ENCODE peak calls at places on chromosomes 16 and 17, in seven cellular contexts. U, T, C, D, K, H and J are unnamed samples.

GRCh38 chr17:61314368-61315078 is 85.1 kb upstream of the TBX2 start:
- DNase-seq in H (peak), K (peak), U (no peak), C (no peak), D (peak), T (peak), J (peak)

GRCh38 chr17:57902117-57902799 is 52.4 kb upstream of the MRPS23 start:
- DNase-seq in H (no peak), U (no peak), T (no peak), D (no peak), C (no peak), K (no peak), J (no peak)

GRCh38 chr17:79388556-79389295 is 222.1 kb downstream of the RBFOX3 start:
- DNase-seq in H (peak), K (peak), D (peak), U (no peak), C (peak), T (peak), J (peak)

GRCh38 chr17:7703584-7704574 is 1.1 kb upstream of the EFNB3 start:
- DNase-seq in T (no peak), D (peak), K (no peak), C (no peak), H (no peak), U (no peak), J (peak)

GRCh38 chr16:24524855-24525652 is 14.3 kb upstream of the RBBP6 start:
- DNase-seq in K (no peak), C (no peak), U (no peak), T (no peak), D (no peak), H (no peak), J (no peak)

GRCh38 chr17:59785091-59785799 is 77.8 kb downstream of the VMP1 start:
- DNase-seq in H (no peak), K (no peak), D (no peak), T (no peak), U (no peak), C (peak), J (peak)

GRCh38 chr17:29241015-29241963 is 5.4 kb upstream of the CRYBA1 start:
- DNase-seq in C (peak), K (peak), T (no peak), D (peak), H (peak), U (no peak), J (peak)

GRCh38 chr17:80990921-80991644 is 558 bp upstream of the CHMP6 start:
- DNase-seq in H (no peak), U (no peak), K (no peak), D (no peak), C (no peak), T (no peak), J (no peak)

GRCh38 chr16:89343501-89344291 is 126.2 kb downstream of the ZNF778 start:
- DNase-seq in U (no peak), H (peak), T (no peak), K (no peak), C (peak), D (no peak), J (peak)

GRCh38 chr16:89171216-89172170 is at the start of gene CDH15:
- DNase-seq in C (peak), T (peak), D (peak), U (no peak), K (peak), H (peak), J (peak)

GRCh38 chr17:19346351-19347255 is 15.9 kb downstream of the B9D1 start:
- DNase-seq in T (peak), H (peak), C (peak), D (no peak), U (no peak), K (peak), J (peak)

GRCh38 chr16:75565640-75566039 is 539 bp upstream of the GABARAPL2 start:
- DNase-seq in U (no peak), D (peak), K (no peak), C (peak), H (no peak), T (no peak), J (no peak)

GRCh38 chr16:12096828-12097522 is 120.4 kb downstream of the SNX29 start:
- DNase-seq in C (no peak), D (no peak), U (no peak), K (no peak), H (no peak), T (no peak), J (no peak)

GRCh38 chr17:79528592-79529125 is 82.2 kb downstream of the RBFOX3 start:
- DNase-seq in D (no peak), C (no peak), K (no peak), H (no peak), T (no peak), U (no peak), J (no peak)

GRCh38 chr16:22092143-22092933 is at the start of gene VWA3A:
- DNase-seq in H (peak), U (no peak), T (no peak), K (no peak), D (peak), C (no peak), J (peak)

GRCh38 chr17:54813896-54814295 is 86.8 kb upstream of the TOM1L1 start:
- DNase-seq in K (no peak), H (no peak), D (no peak), U (no peak), C (no peak), T (no peak), J (no peak)

GRCh38 chr16:50309527-50310307 is 43.4 kb downstream of the ADCY7 start:
- DNase-seq in U (peak), C (no peak), D (no peak), T (no peak), H (no peak), K (no peak), J (no peak)

GRCh38 chr17:35022536-35023063 is 40.9 kb downstream of the RFFL start:
- DNase-seq in T (peak), K (peak), C (peak), H (peak), U (no peak), D (peak), J (peak)

GRCh38 chr17:1159781-1160180 is 20.0 kb downstream of the ABR start:
- DNase-seq in H (no peak), T (no peak), U (no peak), D (no peak), K (no peak), C (no peak), J (no peak)

GRCh38 chr17:78125976-78126894 is 2.3 kb downstream of the TMC6 start:
- DNase-seq in T (peak), U (no peak), H (no peak), K (no peak), D (no peak), C (no peak), J (no peak)

GRCh38 chr17:40664582-40665333 is at the start of gene KRT222:
- DNase-seq in K (no peak), U (no peak), T (no peak), D (peak), H (no peak), C (no peak), J (no peak)

GRCh38 chr17:50459756-50460155 is 8.9 kb downstream of the CHAD start:
- DNase-seq in C (no peak), T (no peak), H (no peak), U (no peak), D (no peak), K (no peak), J (no peak)

GRCh38 chr16:78127130-78127529 is 27.7 kb downstream of the WWOX start:
- DNase-seq in C (no peak), T (no peak), H (peak), D (no peak), U (no peak), K (no peak), J (peak)

GRCh38 chr17:82752371-82753200 is 721 bp downstream of the TBCD start:
- DNase-seq in D (peak), C (no peak), K (no peak), H (no peak), T (peak), U (no peak), J (peak)

GRCh38 chr16:19705843-19706242 is 12.2 kb downstream of the KNOP1 start:
- DNase-seq in C (no peak), U (no peak), D (no peak), T (no peak), H (no peak), K (no peak), J (no peak)

GRCh38 chr17:20241855-20242254 is 225.5 kb downstream of the LGALS9B start:
- DNase-seq in D (no peak), U (no peak), H (no peak), T (no peak), C (no peak), K (no peak), J (no peak)

GRCh38 chr16:72832640-72833039 is 215.3 kb downstream of the ZFHX3 start:
- DNase-seq in K (peak), T (peak), D (peak), C (peak), U (no peak), H (peak), J (peak)

GRCh38 chr17:57453841-57454240 is 197.5 kb downstream of the MSI2 start:
- DNase-seq in U (no peak), C (no peak), K (no peak), D (no peak), T (no peak), H (no peak), J (no peak)

GRCh38 chr17:10022416-10022815 is 117.3 kb upstream of the RCVRN start:
- DNase-seq in U (no peak), H (no peak), C (no peak), T (no peak), K (peak), D (no peak), J (no peak)

GRCh38 chr16:66275795-66276428 is 90.6 kb upstream of the CDH5 start:
- DNase-seq in K (no peak), U (peak), T (no peak), H (peak), D (peak), C (peak), J (peak)

GRCh38 chr16:66478733-66479511 is 51.8 kb downstream of the BEAN1 start:
- DNase-seq in H (peak), T (peak), D (peak), C (peak), K (peak), U (no peak), J (peak)

GRCh38 chr17:17993852-17994251 is 21.2 kb downstream of the DRC3 start:
- DNase-seq in T (no peak), K (no peak), C (no peak), H (no peak), D (no peak), U (no peak), J (no peak)

GRCh38 chr17:33901085-33901484 is 354.0 kb upstream of the CCL2 start:
- DNase-seq in H (no peak), C (no peak), T (no peak), U (no peak), K (no peak), D (no peak), J (no peak)

GRCh38 chr17:7559307-7560171 is 989 bp downstream of the TNFSF13 start:
- DNase-seq in K (no peak), D (peak), T (no peak), U (no peak), H (no peak), C (no peak), J (no peak)

GRCh38 chr16:87780385-87780989 is 14.7 kb upstream of the KLHDC4 start:
- DNase-seq in T (no peak), D (peak), C (no peak), H (peak), K (no peak), U (no peak), J (peak)

GRCh38 chr16:87778830-87779579 is 13.2 kb upstream of the KLHDC4 start:
- DNase-seq in H (peak), U (no peak), T (peak), C (peak), D (peak), K (peak), J (peak)

DNA sequence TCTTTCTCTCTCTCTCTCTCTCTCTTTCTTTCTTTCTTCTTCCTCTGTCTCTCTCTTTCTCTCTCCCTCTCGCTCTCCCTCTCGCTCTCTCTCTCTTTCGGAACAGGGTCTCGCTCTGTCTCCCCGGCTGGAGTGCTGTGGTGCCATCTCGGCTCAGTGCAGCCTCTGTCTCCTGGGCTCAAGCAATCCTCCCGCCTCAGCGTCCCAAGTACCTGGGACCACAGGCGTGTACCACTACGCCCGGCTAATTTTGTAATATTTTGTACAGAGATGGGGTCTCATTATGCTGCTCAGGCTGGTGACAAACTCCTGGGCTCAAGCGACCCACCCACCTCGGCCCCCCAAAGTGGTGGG is 12.7 kb upstream of the KLHDC4 start:
- DNase-seq in C (no peak), H (no peak), T (no peak), D (no peak), U (no peak), K (no peak), J (no peak)
- H3K4me3 ChIP-seq in C (no peak), H (no peak), T (no peak), D (no peak), U (no peak), K (no peak), J (no peak)

GRCh38 chr16:53404959-53405358 is 29.3 kb upstream of the RBL2 start:
- DNase-seq in K (no peak), C (peak), D (no peak), U (no peak), H (no peak), T (no peak), J (peak)
- TF ChIP-seq CTCF in K (no peak), C (peak), D (no peak), U (no peak), H (peak), T (no peak), J (peak)

GRCh38 chr16:65125322-65125721 is 3.5 kb upstream of the CDH11 start:
- DNase-seq in U (no peak), K (no peak), T (no peak), D (no peak), C (no peak), H (peak), J (no peak)

GRCh38 chr16:65122974-65123845 is 1.3 kb upstream of the CDH11 start:
- DNase-seq in H (peak), K (peak), T (peak), C (peak), U (no peak), D (no peak), J (peak)

GRCh38 chr16:65125871-65126270 is 4.0 kb upstream of the CDH11 start:
- DNase-seq in C (no peak), H (peak), D (no peak), U (no peak), K (no peak), T (no peak), J (peak)

GRCh38 chr16:65123846-65124513 is 2.1 kb upstream of the CDH11 start:
- DNase-seq in U (no peak), C (no peak), D (no peak), K (no peak), T (no peak), H (peak), J (no peak)

GRCh38 chr16:65124596-65124995 is 2.7 kb upstream of the CDH11 start:
- DNase-seq in K (no peak), C (no peak), U (no peak), D (no peak), T (no peak), H (no peak), J (no peak)
- H3K4me3 ChIP-seq in K (no peak), C (peak), U (no peak), D (no peak), T (no peak), H (no peak), J (no peak)

DNA sequence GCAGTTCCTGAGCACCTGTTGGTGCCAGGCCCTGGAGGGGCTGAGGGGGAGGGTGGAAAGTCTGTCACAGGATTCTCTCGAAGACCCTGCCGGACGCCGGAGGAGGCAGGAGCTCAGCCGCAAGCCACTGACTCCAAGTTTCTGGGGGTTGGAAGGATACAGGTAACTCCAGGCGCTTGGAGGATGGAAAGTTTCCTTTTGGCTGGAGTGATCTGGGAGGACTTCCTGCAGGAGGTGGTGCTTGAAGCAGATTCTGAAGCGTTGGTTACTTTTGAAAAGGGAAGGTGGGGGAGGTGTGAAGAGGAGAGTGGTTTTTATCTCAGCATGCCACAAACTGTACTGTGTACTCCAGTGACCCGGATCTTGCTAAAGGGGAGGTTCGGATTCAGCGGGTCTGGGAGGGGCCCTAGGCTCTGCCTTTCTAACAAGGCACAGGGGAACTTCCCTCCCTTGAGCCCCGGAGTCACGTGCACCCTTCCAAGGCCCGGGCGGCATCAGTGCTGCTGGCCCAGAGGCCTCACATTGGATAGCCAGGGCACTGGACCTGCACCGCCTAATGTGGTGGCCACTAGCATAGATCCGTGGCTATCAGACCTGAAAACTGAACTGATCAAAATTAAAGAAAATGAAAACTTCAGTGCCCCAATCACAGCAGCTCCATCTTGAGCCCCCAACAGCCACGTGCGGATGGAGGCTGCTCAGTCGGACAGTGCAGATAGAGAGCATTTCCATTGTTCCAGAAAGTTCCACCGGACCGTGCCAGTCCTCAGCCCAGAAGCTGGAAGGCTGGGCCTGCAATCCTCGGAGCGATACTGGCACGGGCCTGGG is 42.2 kb upstream of the GSE1 start:
- DNase-seq in U (no peak), H (no peak), C (peak), D (no peak), K (no peak), T (peak), J (no peak)
- TF ChIP-seq CTCF in U (no peak), H (no peak), C (no peak), D (no peak), K (no peak), T (no peak), J (no peak)

GRCh38 chr16:380837-381787 is 666 bp downstream of the PGAP6 start:
- DNase-seq in D (peak), H (peak), C (no peak), K (no peak), U (no peak), T (peak), J (no peak)

GRCh38 chr16:386641-387156 is 4.9 kb upstream of the PGAP6 start:
- DNase-seq in D (no peak), U (no peak), K (no peak), C (no peak), H (no peak), T (no peak), J (no peak)

GRCh38 chr16:379961-380836 is 1.6 kb downstream of the PGAP6 start:
- DNase-seq in D (peak), H (no peak), C (no peak), T (no peak), K (no peak), U (no peak), J (no peak)

GRCh38 chr16:381788-382717 is at the start of gene PGAP6:
- DNase-seq in D (peak), U (no peak), K (peak), C (peak), T (peak), H (peak), J (no peak)

DNA sequence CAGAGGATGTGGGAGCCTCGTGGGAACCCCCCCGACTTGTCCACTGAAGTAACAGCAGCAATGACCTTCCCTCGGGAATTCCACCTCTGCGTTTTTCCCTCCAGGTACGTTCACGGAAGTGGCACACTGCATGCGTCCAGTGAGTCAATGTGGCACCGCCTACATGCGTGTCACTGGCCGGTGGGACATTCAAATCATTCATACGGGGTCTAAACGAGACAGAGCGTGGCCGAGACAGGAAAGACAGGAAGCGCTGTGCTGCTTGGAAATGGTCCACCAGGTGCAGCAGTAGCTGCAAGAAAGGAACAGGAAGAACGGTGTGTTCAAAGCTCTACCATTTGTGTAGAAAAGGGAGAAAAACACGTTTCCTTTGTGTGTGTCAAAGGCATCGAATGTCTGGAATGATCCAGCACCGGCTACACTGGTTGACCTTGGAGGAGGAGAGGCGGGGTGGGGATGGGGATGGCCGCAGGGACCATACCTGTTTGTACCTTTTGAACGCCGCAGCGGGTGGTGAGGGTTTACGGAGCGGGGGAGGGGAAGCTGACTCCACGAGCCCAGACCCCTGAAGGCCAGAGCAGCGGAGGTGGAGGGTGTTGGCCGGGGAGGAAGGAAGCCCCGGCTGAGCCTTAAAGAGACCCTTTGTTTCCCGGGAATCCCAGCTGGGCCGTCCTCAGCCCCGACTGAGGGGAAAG is 1.7 kb upstream of the PGAP6 start:
- DNase-seq in C (peak), H (no peak), D (peak), U (no peak), T (peak), K (no peak), J (no peak)
- H3K4me3 ChIP-seq in C (peak), H (no peak), D (no peak), U (peak), T (peak), K (no peak), J (no peak)